ENCODE peak calls at places on chromosomes 1 and 21, in five cellular contexts. One of them, this sample, is unnamed.

GRCh38 chr1:169879034-169879835 is 14.5 kb downstream of the SCYL3 start:
- DNase-seq in stimulated activated CD4-positive, alpha-beta T cell treated with anti-CD3 and anti-CD28 coated beads, Interleukin-12 subunit alpha, Interleukin-12 subunit beta, amount 100 ng/mL, for 4 hours: no peak
- DNase-seq in neuronal stem cell: no peak
- DNase-seq in activated naive CD4-positive, alpha-beta T cell: no peak
- DNase-seq in stimulated activated CD8-positive, alpha-beta memory T cell treated with anti-CD3 and anti-CD28 coated beads, Interleukin-4, amount 100 ng/mL, for 4 hours: no peak
- DNase-seq in this sample: no peak

GRCh38 chr1:1899967-1900327 is 9.1 kb upstream of the GNB1 start:
- DNase-seq in stimulated activated CD4-positive, alpha-beta T cell treated with anti-CD3 and anti-CD28 coated beads, Interleukin-12 subunit alpha, Interleukin-12 subunit beta, amount 100 ng/mL, for 4 hours: no peak
- DNase-seq in neuronal stem cell: no peak
- DNase-seq in activated naive CD4-positive, alpha-beta T cell: no peak
- DNase-seq in stimulated activated CD8-positive, alpha-beta memory T cell treated with anti-CD3 and anti-CD28 coated beads, Interleukin-4, amount 100 ng/mL, for 4 hours: no peak
- DNase-seq in this sample: no peak

GRCh38 chr1:112673589-112674439 is 645 bp upstream of the MOV10 start:
- DNase-seq in stimulated activated CD4-positive, alpha-beta T cell treated with anti-CD3 and anti-CD28 coated beads, Interleukin-12 subunit alpha, Interleukin-12 subunit beta, amount 100 ng/mL, for 4 hours: no peak
- DNase-seq in neuronal stem cell: no peak
- DNase-seq in activated naive CD4-positive, alpha-beta T cell: no peak
- DNase-seq in stimulated activated CD8-positive, alpha-beta memory T cell treated with anti-CD3 and anti-CD28 coated beads, Interleukin-4, amount 100 ng/mL, for 4 hours: no peak
- DNase-seq in this sample: no peak

GRCh38 chr1:46221749-46222148 is 18.6 kb downstream of the LURAP1 start:
- DNase-seq in stimulated activated CD4-positive, alpha-beta T cell treated with anti-CD3 and anti-CD28 coated beads, Interleukin-12 subunit alpha, Interleukin-12 subunit beta, amount 100 ng/mL, for 4 hours: no peak
- DNase-seq in neuronal stem cell: peak
- DNase-seq in activated naive CD4-positive, alpha-beta T cell: no peak
- DNase-seq in stimulated activated CD8-positive, alpha-beta memory T cell treated with anti-CD3 and anti-CD28 coated beads, Interleukin-4, amount 100 ng/mL, for 4 hours: no peak
- DNase-seq in this sample: no peak

GRCh38 chr1:162868972-162869371 is 8.0 kb upstream of the CCDC190 start:
- DNase-seq in stimulated activated CD4-positive, alpha-beta T cell treated with anti-CD3 and anti-CD28 coated beads, Interleukin-12 subunit alpha, Interleukin-12 subunit beta, amount 100 ng/mL, for 4 hours: no peak
- DNase-seq in neuronal stem cell: no peak
- DNase-seq in activated naive CD4-positive, alpha-beta T cell: no peak
- DNase-seq in stimulated activated CD8-positive, alpha-beta memory T cell treated with anti-CD3 and anti-CD28 coated beads, Interleukin-4, amount 100 ng/mL, for 4 hours: no peak
- DNase-seq in this sample: no peak

GRCh38 chr1:113185463-113186104 is 112.6 kb downstream of the LRIG2 start:
- DNase-seq in stimulated activated CD4-positive, alpha-beta T cell treated with anti-CD3 and anti-CD28 coated beads, Interleukin-12 subunit alpha, Interleukin-12 subunit beta, amount 100 ng/mL, for 4 hours: no peak
- DNase-seq in neuronal stem cell: no peak
- DNase-seq in activated naive CD4-positive, alpha-beta T cell: no peak
- DNase-seq in stimulated activated CD8-positive, alpha-beta memory T cell treated with anti-CD3 and anti-CD28 coated beads, Interleukin-4, amount 100 ng/mL, for 4 hours: no peak
- DNase-seq in this sample: no peak

GRCh38 chr1:237398751-237399150 is 356.8 kb downstream of the RYR2 start:
- DNase-seq in stimulated activated CD4-positive, alpha-beta T cell treated with anti-CD3 and anti-CD28 coated beads, Interleukin-12 subunit alpha, Interleukin-12 subunit beta, amount 100 ng/mL, for 4 hours: no peak
- DNase-seq in neuronal stem cell: no peak
- DNase-seq in activated naive CD4-positive, alpha-beta T cell: no peak
- DNase-seq in stimulated activated CD8-positive, alpha-beta memory T cell treated with anti-CD3 and anti-CD28 coated beads, Interleukin-4, amount 100 ng/mL, for 4 hours: no peak
- DNase-seq in this sample: no peak

GRCh38 chr1:169989246-169989645 is 85.2 kb downstream of the KIFAP3 start:
- DNase-seq in stimulated activated CD4-positive, alpha-beta T cell treated with anti-CD3 and anti-CD28 coated beads, Interleukin-12 subunit alpha, Interleukin-12 subunit beta, amount 100 ng/mL, for 4 hours: no peak
- DNase-seq in neuronal stem cell: no peak
- DNase-seq in activated naive CD4-positive, alpha-beta T cell: no peak
- DNase-seq in stimulated activated CD8-positive, alpha-beta memory T cell treated with anti-CD3 and anti-CD28 coated beads, Interleukin-4, amount 100 ng/mL, for 4 hours: no peak
- DNase-seq in this sample: no peak

GRCh38 chr1:109928591-109929111 is 18.0 kb downstream of the CSF1 start:
- DNase-seq in stimulated activated CD4-positive, alpha-beta T cell treated with anti-CD3 and anti-CD28 coated beads, Interleukin-12 subunit alpha, Interleukin-12 subunit beta, amount 100 ng/mL, for 4 hours: no peak
- DNase-seq in neuronal stem cell: no peak
- DNase-seq in activated naive CD4-positive, alpha-beta T cell: no peak
- DNase-seq in stimulated activated CD8-positive, alpha-beta memory T cell treated with anti-CD3 and anti-CD28 coated beads, Interleukin-4, amount 100 ng/mL, for 4 hours: no peak
- DNase-seq in this sample: no peak

GRCh38 chr1:52296345-52296744 is 69.7 kb downstream of the CC2D1B start:
- DNase-seq in stimulated activated CD4-positive, alpha-beta T cell treated with anti-CD3 and anti-CD28 coated beads, Interleukin-12 subunit alpha, Interleukin-12 subunit beta, amount 100 ng/mL, for 4 hours: no peak
- DNase-seq in neuronal stem cell: peak
- DNase-seq in activated naive CD4-positive, alpha-beta T cell: no peak
- DNase-seq in stimulated activated CD8-positive, alpha-beta memory T cell treated with anti-CD3 and anti-CD28 coated beads, Interleukin-4, amount 100 ng/mL, for 4 hours: no peak
- DNase-seq in this sample: no peak

GRCh38 chr1:109931189-109931672 is 20.6 kb downstream of the CSF1 start:
- DNase-seq in stimulated activated CD4-positive, alpha-beta T cell treated with anti-CD3 and anti-CD28 coated beads, Interleukin-12 subunit alpha, Interleukin-12 subunit beta, amount 100 ng/mL, for 4 hours: no peak
- DNase-seq in neuronal stem cell: peak
- DNase-seq in activated naive CD4-positive, alpha-beta T cell: no peak
- DNase-seq in stimulated activated CD8-positive, alpha-beta memory T cell treated with anti-CD3 and anti-CD28 coated beads, Interleukin-4, amount 100 ng/mL, for 4 hours: no peak
- DNase-seq in this sample: no peak

GRCh38 chr1:246790364-246790763 is 66.2 kb downstream of the SCCPDH start:
- DNase-seq in stimulated activated CD4-positive, alpha-beta T cell treated with anti-CD3 and anti-CD28 coated beads, Interleukin-12 subunit alpha, Interleukin-12 subunit beta, amount 100 ng/mL, for 4 hours: no peak
- DNase-seq in neuronal stem cell: no peak
- DNase-seq in activated naive CD4-positive, alpha-beta T cell: no peak
- DNase-seq in stimulated activated CD8-positive, alpha-beta memory T cell treated with anti-CD3 and anti-CD28 coated beads, Interleukin-4, amount 100 ng/mL, for 4 hours: no peak
- DNase-seq in this sample: no peak

GRCh38 chr21:41816583-41817165 is 49.8 kb upstream of the RIPK4 start:
- DNase-seq in stimulated activated CD4-positive, alpha-beta T cell treated with anti-CD3 and anti-CD28 coated beads, Interleukin-12 subunit alpha, Interleukin-12 subunit beta, amount 100 ng/mL, for 4 hours: peak
- DNase-seq in neuronal stem cell: peak
- DNase-seq in activated naive CD4-positive, alpha-beta T cell: peak
- DNase-seq in stimulated activated CD8-positive, alpha-beta memory T cell treated with anti-CD3 and anti-CD28 coated beads, Interleukin-4, amount 100 ng/mL, for 4 hours: peak
- DNase-seq in this sample: peak

This sample was measured in activated CD4-positive, CD25-positive, alpha-beta regulatory T cell treated with anti-CD3 and anti-CD28 coated beads, Interleukin-2, amount 50 U/mL, for 72 hours.